ENCODE peak calls at places on chromosome 9, in six cellular contexts. K is RWPE1, Y is hepatocyte, N is H9, P is A549, V is BJ. X is an unnamed sample.
A peak's percentile ranks its signal among the peaks of the same experiment; 100 is the strongest.

GRCh38 chr9:69218166-69218565 is 44.1 kb downstream of the TJP2 start:
- DNase-seq in V (no peak), P (no peak), K (no peak), Y (no peak), N (no peak), X (no peak)

GRCh38 chr9:32502459-32502858 is 23.5 kb downstream of the RIGI start:
- DNase-seq in Y (no peak), N (no peak), P (no peak), V (no peak), K (peak; percentile 29), X (no peak)

GRCh38 chr9:96232539-96233241 is 69.3 kb downstream of the HSD17B3 start:
- DNase-seq in V (no peak), N (peak; percentile 62), P (peak; percentile 69), Y (peak; percentile 82), K (peak; percentile 82), X (no peak)

GRCh38 chr9:138075496-138075895 is 197.9 kb downstream of the CACNA1B start:
- DNase-seq in N (no peak), Y (no peak), V (no peak), K (no peak), P (no peak), X (no peak)

GRCh38 chr9:88781500-88782391 is 209.5 kb upstream of the S1PR3 start:
- DNase-seq in P (no peak), V (no peak), K (no peak), Y (peak; percentile 56), N (peak; percentile 56), X (no peak)

GRCh38 chr9:114894801-114895433 is 35.5 kb downstream of the TNFSF8 start:
- DNase-seq in P (peak; percentile 60), V (peak; percentile 90), Y (peak; percentile 57), K (peak; percentile 88), N (peak; percentile 34), X (no peak)

GRCh38 chr9:15271403-15271802 is 35.6 kb downstream of the TTC39B start:
- DNase-seq in V (no peak), Y (no peak), K (no peak), P (no peak), N (no peak), X (no peak)

GRCh38 chr9:100038472-100038871 is 60.3 kb downstream of the ERP44 start:
- DNase-seq in N (no peak), V (no peak), K (no peak), P (no peak), Y (no peak), X (no peak)

GRCh38 chr9:114691956-114692295 is 9.9 kb upstream of the TEX48 start:
- DNase-seq in V (no peak), N (no peak), P (no peak), Y (no peak), K (no peak), X (no peak)

GRCh38 chr9:71704806-71705205 is 63.5 kb downstream of the CEMIP2 start:
- DNase-seq in V (no peak), N (no peak), P (no peak), Y (no peak), K (no peak), X (no peak)

GRCh38 chr9:137589441-137590122 is 730 bp downstream of the ZMYND19 start:
- DNase-seq in P (no peak), N (no peak), Y (peak; percentile 48), V (no peak), K (no peak), X (no peak)

GRCh38 chr9:76581752-76582151 is 122.8 kb downstream of the GCNT1 start:
- DNase-seq in K (no peak), Y (peak; percentile 33), P (no peak), N (no peak), V (no peak), X (no peak)

GRCh38 chr9:72807765-72808445 is 144.9 kb downstream of the ALDH1A1 start:
- DNase-seq in V (no peak), K (no peak), P (no peak), N (peak; percentile 33), Y (no peak), X (no peak)

GRCh38 chr9:121318631-121319393 is 50.9 kb downstream of the GSN start:
- DNase-seq in V (no peak), N (no peak), K (no peak), Y (no peak), P (no peak), X (no peak)

GRCh38 chr9:68643901-68644809 is 60.9 kb upstream of the PIP5K1B start:
- DNase-seq in P (no peak), N (peak; percentile 36), V (no peak), Y (no peak), K (no peak), X (no peak)

GRCh38 chr9:136901516-136902258 is 15.4 kb downstream of the TRAF2 start:
- DNase-seq in P (peak; percentile 97), N (peak; percentile 28), V (no peak), Y (peak; percentile 52), K (peak; percentile 100), X (no peak)

GRCh38 chr9:23811633-23812032 is 14.4 kb downstream of the ELAVL2 start:
- DNase-seq in K (peak; percentile 37), V (no peak), P (no peak), N (no peak), Y (no peak), X (no peak)

GRCh38 chr9:76912631-76913275 is 6.8 kb upstream of the PRUNE2 start:
- DNase-seq in P (no peak), Y (no peak), V (no peak), N (no peak), K (peak; percentile 31), X (no peak)

GRCh38 chr9:126499005-126499910 is 114.5 kb upstream of the LMX1B start:
- DNase-seq in P (peak; percentile 55), K (peak; percentile 70), V (no peak), Y (peak; percentile 58), N (peak; percentile 63), X (no peak)

GRCh38 chr9:131739192-131739961 is 499 bp downstream of the RAPGEF1 start:
- DNase-seq in Y (peak; percentile 63), V (no peak), N (no peak), P (no peak), K (peak; percentile 60), X (peak; percentile 29)

GRCh38 chr9:133071484-133072150 is 9.8 kb downstream of the CEL start:
- DNase-seq in P (no peak), V (no peak), N (no peak), K (no peak), Y (no peak), X (no peak)

GRCh38 chr9:84317563-84317962 is 23.0 kb downstream of the SLC28A3 start:
- DNase-seq in K (no peak), P (no peak), Y (no peak), N (no peak), V (no peak), X (no peak)

GRCh38 chr9:16970321-16970720 is 99.9 kb upstream of the BNC2 start:
- DNase-seq in V (peak; percentile 51), P (no peak), K (no peak), N (no peak), Y (no peak), X (no peak)

GRCh38 chr9:125388978-125389377 is 127.4 kb downstream of the GAPVD1 start:
- DNase-seq in P (no peak), K (no peak), N (no peak), V (no peak), Y (no peak), X (no peak)

GRCh38 chr9:88387733-88388202 is 476 bp upstream of the SPIN1 start:
- DNase-seq in Y (peak; percentile 72), V (no peak), K (peak; percentile 61), P (peak; percentile 43), N (no peak), X (no peak)

GRCh38 chr9:110015759-110016158 is 192.2 kb downstream of the C9orf152 start:
- DNase-seq in K (peak; percentile 93), P (peak; percentile 21), V (no peak), N (no peak), Y (no peak), X (no peak)

GRCh38 chr9:83477571-83477970 is 60.6 kb downstream of the FRMD3 start:
- DNase-seq in V (no peak), K (no peak), N (no peak), Y (no peak), P (no peak), X (no peak)

GRCh38 chr9:76756273-76756650 is 8.0 kb upstream of the PCA3 start:
- DNase-seq in K (peak; percentile 15), Y (peak; percentile 50), N (peak; percentile 59), P (peak; percentile 11), V (no peak), X (no peak)

GRCh38 chr9:69645488-69645887 is 26.7 kb downstream of the APBA1 start:
- DNase-seq in V (no peak), Y (no peak), N (peak; percentile 49), P (no peak), K (peak; percentile 42), X (no peak)

GRCh38 chr9:35749515-35750255 is 598 bp downstream of the RGP1 start:
- DNase-seq in K (no peak), P (no peak), Y (peak; percentile 65), N (peak; percentile 51), V (no peak), X (no peak)

GRCh38 chr9:122100756-122101155 is 7.6 kb upstream of the TTLL11 start:
- DNase-seq in K (no peak), N (no peak), P (no peak), Y (no peak), V (no peak), X (no peak)

GRCh38 chr9:127698985-127699670 is 7.7 kb upstream of the CFAP157 start:
- DNase-seq in V (peak; percentile 91), N (peak; percentile 98), Y (peak; percentile 95), P (peak; percentile 98), K (peak; percentile 100), X (peak; percentile 75)
- TF ChIP-seq CTCF in V (peak; percentile 9), N (peak; percentile 25), Y (no peak), P (no peak), K (no peak), X (peak; percentile 22)

GRCh38 chr9:94553029-94553938 is 1.6 kb upstream of the PCAT7 start:
- DNase-seq in N (peak; percentile 64), Y (peak; percentile 40), P (no peak), K (no peak), V (no peak), X (no peak)

GRCh38 chr9:94560237-94560636 is 5.4 kb downstream of the PCAT7 start:
- DNase-seq in N (no peak), Y (no peak), K (no peak), V (no peak), P (no peak), X (no peak)

GRCh38 chr9:94554078-94554438 is 825 bp upstream of the PCAT7 start:
- DNase-seq in N (no peak), P (no peak), Y (peak; percentile 56), V (no peak), K (no peak), X (no peak)

GRCh38 chr9:94554439-94555331 is at the start of gene PCAT7:
- DNase-seq in V (no peak), N (peak; percentile 86), K (peak; percentile 91), Y (peak; percentile 92), P (peak; percentile 64), X (peak; percentile 62)
- TF ChIP-seq CTCF in V (peak; percentile 32), N (peak; percentile 70), K (peak; percentile 87), Y (peak; percentile 75), P (peak; percentile 86), X (peak; percentile 69)

GRCh38 chr9:124251605-124252366 is 6.0 kb upstream of the NEK6 start:
- DNase-seq in N (no peak), V (peak; percentile 53), K (peak; percentile 80), Y (no peak), P (no peak), X (no peak)
- TF ChIP-seq CTCF in N (peak; percentile 14), V (peak; percentile 13), K (no peak), Y (no peak), P (no peak), X (no peak)

GRCh38 chr9:106704056-106704625 is 158.8 kb upstream of the ZNF462 start:
- DNase-seq in V (no peak), P (no peak), K (no peak), N (no peak), Y (no peak), X (no peak)
- TF ChIP-seq CTCF in V (peak; percentile 1), P (no peak), K (no peak), N (no peak), Y (no peak), X (no peak)

X was measured in progenitor cell of endocrine pancreas.